ENCODE peak calls at places on chromosomes 16 and 17, in five cellular contexts. R is gastrocnemius medialis, J is A549, B is AG04450, G is transverse colon. K is an unnamed sample.

GRCh38 chr17:77695386-77695785 is 263.1 kb upstream of the TNRC6C start:
- DNase-seq in R (no peak), J (no peak), B (no peak), G (no peak), K (no peak)

GRCh38 chr17:45883063-45883462 is 11.3 kb upstream of the MAPT start:
- DNase-seq in R (peak; percentile 39), J (no peak), B (no peak), G (no peak), K (no peak)

GRCh38 chr17:14510136-14510535 is 209.3 kb downstream of the HS3ST3B1 start:
- DNase-seq in R (no peak), J (no peak), B (no peak), G (no peak), K (no peak)

GRCh38 chr16:1188781-1189189 is 35.9 kb downstream of the CACNA1H start:
- DNase-seq in R (no peak), J (no peak), B (no peak), G (peak; percentile 44), K (peak; percentile 29)

GRCh38 chr17:53278466-53278865 is 544.3 kb upstream of the KIF2B start:
- DNase-seq in R (no peak), J (no peak), B (no peak), G (no peak), K (no peak)

GRCh38 chr16:71357681-71358080 is 842 bp upstream of the CALB2 start:
- DNase-seq in R (no peak), J (no peak), B (no peak), G (no peak), K (no peak)

GRCh38 chr17:12624221-12624620 is 41.5 kb upstream of the MYOCD start:
- DNase-seq in R (no peak), J (no peak), B (no peak), G (no peak), K (peak; percentile 43)

GRCh38 chr17:78748048-78748729 is 33.9 kb downstream of the CYTH1 start:
- DNase-seq in R (no peak), J (no peak), B (no peak), G (peak; percentile 46), K (peak; percentile 41)

GRCh38 chr16:54191163-54191562 is 95.4 kb downstream of the IRX3 start:
- DNase-seq in R (no peak), J (no peak), B (no peak), G (no peak), K (no peak)

GRCh38 chr16:12436201-12436657 is 367.5 kb downstream of the CPPED1 start:
- DNase-seq in R (no peak), J (no peak), B (no peak), G (no peak), K (no peak)

GRCh38 chr16:11791144-11791828 is 5.8 kb downstream of the ZC3H7A start:
- DNase-seq in R (no peak), J (no peak), B (no peak), G (no peak), K (no peak)

GRCh38 chr16:83966153-83966696 is 1.8 kb upstream of the NECAB2 start:
- DNase-seq in R (no peak), J (no peak), B (no peak), G (no peak), K (no peak)

GRCh38 chr17:18191071-18191667 is 7.5 kb downstream of the ALKBH5 start:
- DNase-seq in R (no peak), J (no peak), B (no peak), G (no peak), K (peak; percentile 36)

GRCh38 chr17:72079700-72080099 is 41.1 kb upstream of the SOX9 start:
- DNase-seq in R (no peak), J (no peak), B (no peak), G (no peak), K (no peak)

GRCh38 chr16:65904361-65904760 is 462.1 kb upstream of the CDH5 start:
- DNase-seq in R (no peak), J (no peak), B (no peak), G (no peak), K (no peak)

GRCh38 chr17:41666336-41666680 is 22.4 kb upstream of the EIF1 start:
- DNase-seq in R (no peak), J (peak; percentile 52), B (peak; percentile 24), G (peak; percentile 64), K (peak; percentile 55)

GRCh38 chr17:67362173-67362572 is 4.2 kb downstream of the PSMD12 start:
- DNase-seq in R (no peak), J (no peak), B (no peak), G (no peak), K (no peak)

GRCh38 chr17:34318474-34318873 is 761 bp upstream of the CCL8 start:
- DNase-seq in R (no peak), J (peak; percentile 28), B (no peak), G (no peak), K (no peak)

GRCh38 chr16:7867831-7868230 is 535.2 kb downstream of the RBFOX1 start:
- DNase-seq in R (no peak), J (no peak), B (no peak), G (no peak), K (no peak)

GRCh38 chr17:59498421-59499307 is 66.7 kb upstream of the DHX40 start:
- DNase-seq in R (no peak), J (no peak), B (no peak), G (no peak), K (no peak)

GRCh38 chr16:53507464-53508180 is 4.6 kb upstream of the AKTIP start:
- DNase-seq in R (no peak), J (no peak), B (no peak), G (no peak), K (no peak)

GRCh38 chr16:72224260-72224768 is 52.4 kb upstream of the PMFBP1 start:
- DNase-seq in R (no peak), J (no peak), B (no peak), G (peak; percentile 33), K (no peak)

GRCh38 chr16:80058236-80058635 is 457.7 kb upstream of the MAF start:
- DNase-seq in R (peak; percentile 6), J (no peak), B (no peak), G (peak; percentile 22), K (peak; percentile 5)

GRCh38 chr17:72613411-72614292 is 478.8 kb downstream of the SLC39A11 start:
- DNase-seq in R (no peak), J (peak; percentile 80), B (no peak), G (no peak), K (no peak)

GRCh38 chr16:48157794-48158193 is 2.0 kb upstream of the ABCC12 start:
- DNase-seq in R (no peak), J (no peak), B (no peak), G (no peak), K (no peak)

GRCh38 chr17:61496174-61496956 is 44.1 kb downstream of the TBX4 start:
- DNase-seq in R (no peak), J (no peak), B (no peak), G (no peak), K (no peak)

GRCh38 chr17:61495161-61495857 is 43.1 kb downstream of the TBX4 start:
- DNase-seq in R (no peak), J (no peak), B (no peak), G (no peak), K (no peak)

GRCh38 chr17:61491981-61492380 is 39.8 kb downstream of the TBX4 start:
- DNase-seq in R (no peak), J (no peak), B (no peak), G (no peak), K (no peak)

GRCh38 chr17:61492759-61493526 is 40.7 kb downstream of the TBX4 start:
- DNase-seq in R (no peak), J (no peak), B (no peak), G (no peak), K (peak; percentile 55)

GRCh38 chr17:61494325-61495160 is 42.3 kb downstream of the TBX4 start:
- DNase-seq in R (no peak), J (no peak), B (no peak), G (no peak), K (no peak)
- H3K4me3 ChIP-seq in R (no peak overlapping the region), J (no peak overlapping the region), B (no peak overlapping the region), G (no peak overlapping the region), K (no peak overlapping the region)

DNA sequence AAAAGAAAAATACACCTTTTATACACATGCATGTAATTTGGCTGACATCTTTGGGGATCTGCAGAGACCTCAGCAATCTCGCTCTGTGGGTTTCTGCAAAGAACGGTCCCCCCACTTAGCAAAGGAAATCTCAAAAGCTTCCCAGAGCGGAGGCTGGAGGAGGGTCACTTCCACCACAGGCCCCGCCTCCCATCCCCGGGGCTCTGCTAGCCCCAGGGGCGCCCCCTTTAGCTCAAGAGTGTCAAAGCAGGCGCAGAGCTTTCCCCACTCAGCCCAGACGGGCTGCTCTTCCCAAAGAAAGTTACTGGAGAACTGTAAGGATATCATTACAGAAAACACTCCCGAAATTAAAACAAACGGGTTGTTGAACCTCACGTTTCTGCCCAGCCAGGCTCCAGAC is 11.4 kb downstream of the SLC13A5 start:
- DNase-seq in R (no peak), J (peak; percentile 72), B (no peak), G (no peak), K (peak; percentile 16)
- TF ChIP-seq CTCF in R (no peak), J (peak; percentile 32), B (peak; percentile 39), G (no peak), K (peak; percentile 53)

DNA sequence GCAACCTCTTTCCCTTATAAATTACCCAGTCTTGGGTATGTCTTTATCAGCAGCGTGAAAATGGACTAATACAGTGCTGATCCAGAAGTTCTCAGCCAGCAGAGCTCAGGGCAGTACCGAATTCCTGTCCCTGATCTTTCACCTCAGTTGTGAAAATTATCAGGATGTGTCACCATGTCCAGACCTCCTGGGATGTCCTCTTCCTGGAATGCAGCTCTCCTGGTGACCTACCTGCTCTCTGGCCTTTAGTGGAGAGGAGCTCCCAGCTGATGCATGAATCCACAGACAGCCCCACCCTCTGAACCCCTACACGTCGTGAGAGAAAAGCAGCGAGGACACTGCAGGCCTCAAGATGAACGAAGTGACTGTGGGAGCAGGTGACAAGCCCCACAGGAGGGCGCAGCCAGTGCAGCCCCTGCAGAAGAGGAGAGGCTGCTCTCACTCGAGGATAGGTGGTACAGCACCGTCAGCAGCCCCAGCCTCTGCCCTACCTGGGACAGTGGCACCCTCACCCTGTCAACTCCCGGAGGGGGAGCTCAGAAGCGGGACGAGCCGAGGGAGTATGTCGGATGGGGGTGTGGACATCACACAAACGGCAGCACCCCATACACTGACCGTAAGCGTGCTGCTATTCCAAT is 22.0 kb upstream of the C16orf95 start:
- DNase-seq in R (no peak), J (no peak), B (no peak), G (no peak), K (no peak)
- H3K4me3 ChIP-seq in R (no peak overlapping the region), J (no peak overlapping the region), B (no peak overlapping the region), G (no peak overlapping the region), K (no peak overlapping the region)

GRCh38 chr17:9844153-9844552 is 18.4 kb downstream of the GLP2R start:
- DNase-seq in R (no peak), J (no peak), B (no peak), G (no peak), K (no peak)

GRCh38 chr17:9842057-9842758 is 16.5 kb downstream of the GLP2R start:
- DNase-seq in R (peak; percentile 67), J (peak; percentile 65), B (no peak), G (peak; percentile 52), K (peak; percentile 89)

GRCh38 chr17:9843152-9844010 is 17.7 kb downstream of the GLP2R start:
- DNase-seq in R (peak; percentile 27), J (peak; percentile 41), B (no peak), G (no peak), K (peak; percentile 39)

GRCh38 chr17:9837551-9838471 is 12.1 kb downstream of the GLP2R start:
- DNase-seq in R (no peak), J (peak; percentile 90), B (no peak), G (peak; percentile 17), K (peak; percentile 98)

DNA sequence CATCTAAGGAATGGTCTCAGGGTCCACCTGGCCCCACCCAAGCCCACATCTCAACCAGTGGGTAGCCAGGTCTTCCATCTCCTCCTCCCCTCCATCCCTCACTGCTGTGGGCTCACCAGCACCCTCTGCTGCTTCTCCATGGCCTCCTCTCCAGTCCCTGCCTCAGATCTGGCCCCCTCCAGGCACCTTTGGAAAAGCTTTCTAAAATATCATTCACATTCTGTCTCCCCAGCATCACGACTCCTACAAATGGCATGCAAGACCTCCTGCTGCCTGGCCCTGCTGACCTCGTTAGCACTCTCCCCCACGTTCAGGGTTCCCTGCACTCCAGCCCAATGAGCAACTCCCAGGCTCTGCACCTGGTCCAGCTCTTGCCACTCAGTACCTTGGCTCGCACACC is 13.7 kb downstream of the GLP2R start:
- DNase-seq in R (no peak), J (peak; percentile 58), B (no peak), G (no peak), K (peak; percentile 14)
- TF ChIP-seq CTCF in R (no peak), J (peak; percentile 45), B (no peak), G (no peak), K (peak; percentile 35)

K was measured in fibroblast of villous mesenchyme.